ENCODE peak calls at places on chromosomes 12 and 14, in nine cellular contexts. W is nephron progenitor cell, N is heart right ventricle, P is A549, Y is GM12865, M is WERI-Rb-1, T is HL-60, V is endothelial cell, A is ovary. K is an unnamed sample.

GRCh38 chr12:132202929-132203721 is 58.9 kb downstream of the NOC4L start:
- DNase-seq in N (no peak), M (no peak), V (no peak), P (no peak), Y (no peak), T (no peak), W (no peak), A (no peak), K (no peak)

GRCh38 chr12:52672321-52672933 is 7.8 kb downstream of the KRT1 start:
- DNase-seq in W (no peak), T (no peak), M (no peak), P (no peak), A (no peak), Y (no peak), V (no peak), N (no peak), K (no peak)

GRCh38 chr12:54175130-54175963 is 13.4 kb downstream of the SMUG1 start:
- DNase-seq in T (no peak), A (no peak), N (no peak), M (no peak), W (no peak), Y (peak; percentile 49), P (no peak), V (no peak), K (no peak)

GRCh38 chr12:27899151-27899661 is 73.3 kb downstream of the PTHLH start:
- DNase-seq in N (no peak), V (no peak), Y (no peak), P (no peak), M (no peak), T (no peak), A (no peak), W (no peak), K (no peak)

GRCh38 chr14:92185559-92185958 is 63.8 kb downstream of the CPSF2 start:
- DNase-seq in A (no peak), W (no peak), V (no peak), N (no peak), Y (no peak), P (no peak), T (peak; percentile 33), M (no peak), K (no peak)

GRCh38 chr12:107666009-107666408 is 19.6 kb upstream of the PWP1 start:
- DNase-seq in T (no peak), N (no peak), A (no peak), W (no peak), V (no peak), M (no peak), Y (no peak), P (no peak), K (no peak)

GRCh38 chr12:90938451-90938850 is 16.5 kb downstream of the CCER1 start:
- DNase-seq in V (no peak), P (no peak), W (no peak), Y (no peak), N (no peak), T (no peak), A (no peak), M (no peak), K (no peak)

GRCh38 chr12:66813137-66813867 is 134.4 kb upstream of the GRIP1 start:
- DNase-seq in W (no peak), P (no peak), V (peak; percentile 17), A (no peak), M (no peak), Y (no peak), T (no peak), N (no peak), K (no peak)

GRCh38 chr14:60649815-60650381 is 621 bp upstream of the SIX1 start:
- DNase-seq in V (no peak), Y (no peak), A (no peak), M (peak; percentile 29), W (peak; percentile 44), T (no peak), P (no peak), N (no peak), K (no peak)

GRCh38 chr14:26286806-26287205 is 311.0 kb downstream of the NOVA1 start:
- DNase-seq in Y (no peak), N (no peak), P (no peak), M (no peak), A (no peak), V (no peak), W (no peak), T (no peak), K (no peak)

GRCh38 chr12:26936559-26937442 is 980 bp downstream of the INTS13 start:
- DNase-seq in Y (peak; percentile 33), N (no peak), V (no peak), P (no peak), W (no peak), M (no peak), T (no peak), A (no peak), K (no peak)

GRCh38 chr12:128684357-128684756 is 139.4 kb downstream of the SLC15A4 start:
- DNase-seq in W (no peak), P (no peak), N (no peak), V (no peak), Y (no peak), A (no peak), T (no peak), M (no peak), K (no peak)

GRCh38 chr12:53978477-53979356 is 4.0 kb upstream of the HOTAIR start:
- DNase-seq in N (no peak), V (no peak), Y (no peak), A (no peak), M (no peak), P (no peak), W (no peak), T (no peak), K (no peak)

GRCh38 chr12:117671734-117672133 is 297.1 kb downstream of the KSR2 start:
- DNase-seq in N (no peak), P (peak; percentile 71), V (peak; percentile 71), T (peak; percentile 3), A (no peak), Y (peak; percentile 30), W (peak; percentile 72), M (peak; percentile 73), K (no peak)

GRCh38 chr12:61538951-61539350 is 721.3 kb upstream of the USP15 start:
- DNase-seq in N (no peak), P (no peak), V (peak; percentile 21), W (no peak), M (peak; percentile 11), A (no peak), T (no peak), Y (no peak), K (no peak)
- TF ChIP-seq CTCF in N (no peak), P (no peak), V (no peak), W (no peak), M (peak; percentile 24), A (no peak), T (no peak), Y (no peak), K (no peak)

GRCh38 chr12:5915511-5915910 is 29.5 kb downstream of the ANO2 start:
- DNase-seq in V (no peak), M (no peak), P (no peak), A (no peak), Y (no peak), N (no peak), W (no peak), T (no peak), K (no peak)

GRCh38 chr12:5914387-5915149 is 30.5 kb downstream of the ANO2 start:
- DNase-seq in V (no peak), W (no peak), A (no peak), P (no peak), T (no peak), N (no peak), Y (no peak), M (no peak), K (no peak)

GRCh38 chr12:5910790-5911548 is 34.1 kb downstream of the ANO2 start:
- DNase-seq in W (no peak), T (no peak), V (no peak), M (no peak), Y (no peak), N (no peak), A (no peak), P (no peak), K (no peak)

GRCh38 chr12:5912011-5912410 is 33.0 kb downstream of the ANO2 start:
- DNase-seq in Y (no peak), M (peak; percentile 63), P (no peak), A (no peak), T (no peak), N (no peak), W (no peak), V (no peak), K (no peak)

GRCh38 chr12:5912437-5913334 is 32.4 kb downstream of the ANO2 start:
- DNase-seq in N (no peak), Y (no peak), P (no peak), M (peak; percentile 81), W (peak; percentile 56), V (peak; percentile 70), T (no peak), A (no peak), K (no peak)
- TF ChIP-seq CTCF in N (no peak), Y (peak; percentile 25), P (no peak), M (peak; percentile 88), W (peak; percentile 76), V (peak; percentile 70), T (no peak), A (no peak), K (no peak)

GRCh38 chr14:101006008-101006407 is 102.5 kb upstream of the RTL1 start:
- DNase-seq in M (no peak), V (no peak), P (no peak), W (no peak), Y (no peak), A (peak; percentile 10), T (peak; percentile 26), N (no peak), K (no peak)

GRCh38 chr14:101008196-101008595 is 104.7 kb upstream of the RTL1 start:
- DNase-seq in V (no peak), Y (no peak), P (no peak), A (peak; percentile 5), W (no peak), N (no peak), T (no peak), M (no peak), K (no peak)

GRCh38 chr14:101007004-101007614 is 103.6 kb upstream of the RTL1 start:
- DNase-seq in P (no peak), N (no peak), T (no peak), A (peak; percentile 11), V (no peak), W (no peak), Y (no peak), M (no peak), K (no peak)

GRCh38 chr14:101008631-101009336 is 105.3 kb upstream of the RTL1 start:
- DNase-seq in T (no peak), P (no peak), Y (no peak), N (no peak), M (no peak), V (no peak), W (no peak), A (peak; percentile 4), K (no peak)

DNA sequence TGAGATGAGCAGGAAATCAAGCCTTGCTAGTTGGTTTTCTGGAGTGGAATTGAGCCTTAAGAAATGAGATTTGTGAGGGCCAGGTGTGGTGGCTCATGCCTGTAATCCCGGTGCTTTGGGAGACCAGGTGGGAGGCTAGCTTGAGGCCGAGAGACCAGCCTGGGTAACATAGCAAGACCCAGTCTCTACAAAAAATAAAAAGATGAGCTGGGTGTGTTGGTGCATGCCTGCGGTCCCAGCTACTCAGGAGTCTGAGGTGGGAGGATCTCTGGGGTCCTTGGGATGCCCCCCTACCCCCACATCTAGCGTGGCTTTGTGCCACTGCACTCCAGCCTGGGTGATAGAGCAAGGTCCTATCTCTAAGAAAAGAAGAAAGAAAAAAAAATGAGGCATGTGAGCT is 104.2 kb upstream of the RTL1 start:
- DNase-seq in T (no peak), M (no peak), Y (no peak), A (peak; percentile 3), N (no peak), W (no peak), V (no peak), P (no peak), K (no peak)
- TF ChIP-seq CTCF in T (no peak), M (no peak), Y (no peak), A (no peak), N (no peak), W (no peak), V (no peak), P (no peak), K (no peak)

GRCh38 chr12:120584343-120585149 is 3.3 kb upstream of the POP5 start:
- DNase-seq in P (peak; percentile 29), N (peak; percentile 31), T (no peak), Y (peak; percentile 35), W (peak; percentile 67), M (peak; percentile 43), A (peak; percentile 61), V (peak; percentile 48), K (peak; percentile 53)
- TF ChIP-seq CTCF in P (peak; percentile 28), N (peak; percentile 20), T (peak; percentile 32), Y (peak; percentile 38), W (peak; percentile 21), M (peak; percentile 26), A (no peak), V (no peak), K (peak; percentile 44)